ENCODE peak calls at places on chromosomes 6 and 20, in five cellular contexts. One of them, this sample, is unnamed.

GRCh38 chr6:51107769-51108203 is 289.1 kb downstream of the TFAP2B start:
- DNase-seq in activated CD8-positive, alpha-beta memory T cell treated with anti-CD3 and anti-CD28 coated beads for 1 hour: no peak
- DNase-seq in H1: no peak
- DNase-seq in left ventricle myocardium inferior: no peak
- DNase-seq in NCI-H82: no peak
- DNase-seq in this sample: no peak

GRCh38 chr6:131914967-131915751 is 36.0 kb downstream of the CCN2 start:
- DNase-seq in activated CD8-positive, alpha-beta memory T cell treated with anti-CD3 and anti-CD28 coated beads for 1 hour: peak
- DNase-seq in H1: no peak
- DNase-seq in left ventricle myocardium inferior: peak
- DNase-seq in NCI-H82: peak
- DNase-seq in this sample: peak

GRCh38 chr6:22164236-22164635 is 132.6 kb downstream of the PRL start:
- DNase-seq in activated CD8-positive, alpha-beta memory T cell treated with anti-CD3 and anti-CD28 coated beads for 1 hour: no peak
- DNase-seq in H1: no peak
- DNase-seq in left ventricle myocardium inferior: no peak
- DNase-seq in NCI-H82: no peak
- DNase-seq in this sample: no peak

GRCh38 chr20:45313065-45313695 is 5.1 kb upstream of the MATN4 start:
- DNase-seq in activated CD8-positive, alpha-beta memory T cell treated with anti-CD3 and anti-CD28 coated beads for 1 hour: no peak
- DNase-seq in H1: no peak
- DNase-seq in left ventricle myocardium inferior: no peak
- DNase-seq in NCI-H82: no peak
- DNase-seq in this sample: no peak

GRCh38 chr6:134034478-134034877 is 17.9 kb downstream of the SLC2A12 start:
- DNase-seq in activated CD8-positive, alpha-beta memory T cell treated with anti-CD3 and anti-CD28 coated beads for 1 hour: no peak
- DNase-seq in H1: no peak
- DNase-seq in left ventricle myocardium inferior: no peak
- DNase-seq in NCI-H82: no peak
- DNase-seq in this sample: no peak

GRCh38 chr6:52361347-52361944 is 505 bp upstream of the PAQR8 start:
- DNase-seq in activated CD8-positive, alpha-beta memory T cell treated with anti-CD3 and anti-CD28 coated beads for 1 hour: no peak
- DNase-seq in H1: no peak
- DNase-seq in left ventricle myocardium inferior: peak
- DNase-seq in NCI-H82: peak
- DNase-seq in this sample: peak

GRCh38 chr6:136226027-136226673 is 24.0 kb downstream of the MTFR2 start:
- DNase-seq in activated CD8-positive, alpha-beta memory T cell treated with anti-CD3 and anti-CD28 coated beads for 1 hour: peak
- DNase-seq in H1: no peak
- DNase-seq in left ventricle myocardium inferior: peak
- DNase-seq in NCI-H82: peak
- DNase-seq in this sample: peak

GRCh38 chr20:48711696-48712464 is 115.9 kb downstream of the PREX1 start:
- DNase-seq in activated CD8-positive, alpha-beta memory T cell treated with anti-CD3 and anti-CD28 coated beads for 1 hour: no peak
- DNase-seq in H1: no peak
- DNase-seq in left ventricle myocardium inferior: no peak
- DNase-seq in NCI-H82: no peak
- DNase-seq in this sample: no peak

GRCh38 chr20:58019850-58020625 is 208.4 kb downstream of the ANKRD60 start:
- DNase-seq in activated CD8-positive, alpha-beta memory T cell treated with anti-CD3 and anti-CD28 coated beads for 1 hour: no peak
- DNase-seq in H1: no peak
- DNase-seq in left ventricle myocardium inferior: no peak
- DNase-seq in NCI-H82: no peak
- DNase-seq in this sample: no peak

GRCh38 chr6:131379951-131380350 is 193.1 kb upstream of the ARG1 start:
- DNase-seq in activated CD8-positive, alpha-beta memory T cell treated with anti-CD3 and anti-CD28 coated beads for 1 hour: no peak
- DNase-seq in H1: no peak
- DNase-seq in left ventricle myocardium inferior: no peak
- DNase-seq in NCI-H82: no peak
- DNase-seq in this sample: no peak

GRCh38 chr6:140105857-140106256 is 731.4 kb upstream of the CITED2 start:
- DNase-seq in activated CD8-positive, alpha-beta memory T cell treated with anti-CD3 and anti-CD28 coated beads for 1 hour: no peak
- DNase-seq in H1: peak
- DNase-seq in left ventricle myocardium inferior: no peak
- DNase-seq in NCI-H82: peak
- DNase-seq in this sample: peak

GRCh38 chr20:17621229-17621968 is 51.5 kb downstream of the DSTN start:
- DNase-seq in activated CD8-positive, alpha-beta memory T cell treated with anti-CD3 and anti-CD28 coated beads for 1 hour: no peak
- DNase-seq in H1: no peak
- DNase-seq in left ventricle myocardium inferior: peak
- DNase-seq in NCI-H82: no peak
- DNase-seq in this sample: no peak

GRCh38 chr20:53734006-53734688 is 140.5 kb upstream of the ZNF217 start:
- DNase-seq in activated CD8-positive, alpha-beta memory T cell treated with anti-CD3 and anti-CD28 coated beads for 1 hour: no peak
- DNase-seq in H1: no peak
- DNase-seq in left ventricle myocardium inferior: no peak
- DNase-seq in NCI-H82: no peak
- DNase-seq in this sample: no peak

GRCh38 chr6:56517155-56517745 is 125.4 kb downstream of the DST start:
- DNase-seq in activated CD8-positive, alpha-beta memory T cell treated with anti-CD3 and anti-CD28 coated beads for 1 hour: no peak
- DNase-seq in H1: no peak
- DNase-seq in left ventricle myocardium inferior: no peak
- DNase-seq in NCI-H82: no peak
- DNase-seq in this sample: peak